ENCODE peak calls at places on chromosomes 3 and 15, in seven cellular contexts. E is AG09309; R is coronary artery; T is CD4-positive, alpha-beta T cell; X is activated B cell treated with CpG ODN at 0.5 μM for 24 hours; O is GM12865; P is endothelial cell of umbilical vein. N is an unnamed sample.
A peak's percentile ranks its signal among the peaks of the same experiment; 100 is the strongest.

GRCh38 chr3:97772926-97773325 is 8.4 kb downstream of the ARL6 start:
- DNase-seq in E (no peak), R (no peak), T (no peak), X (no peak), O (no peak), P (no peak), N (no peak)

GRCh38 chr15:29969587-29970401 is 113.0 kb upstream of the GOLGA8J start:
- DNase-seq in E (no peak), R (no peak), T (no peak), X (no peak), O (no peak), P (no peak), N (no peak)

GRCh38 chr15:74961616-74962015 is 5.0 kb upstream of the RPP25 start:
- DNase-seq in E (no peak), R (no peak), T (no peak), X (no peak), O (no peak), P (peak; percentile 86), N (no peak)

GRCh38 chr15:67512140-67512539 is 8.8 kb upstream of the C15orf61 start:
- DNase-seq in E (no peak), R (no peak), T (no peak), X (no peak), O (no peak), P (no peak), N (no peak)

GRCh38 chr15:75234191-75234810 is 23.8 kb upstream of the GOLGA6C start:
- DNase-seq in E (no peak), R (no peak), T (no peak), X (peak; percentile 11), O (no peak), P (no peak), N (no peak)

GRCh38 chr15:85488997-85489396 is 108.6 kb downstream of the AKAP13 start:
- DNase-seq in E (no peak), R (no peak), T (no peak), X (no peak), O (no peak), P (no peak), N (no peak)

GRCh38 chr15:87207945-87208580 is 1048.5 kb downstream of the NTRK3 start:
- DNase-seq in E (no peak), R (no peak), T (no peak), X (no peak), O (no peak), P (no peak), N (no peak)

GRCh38 chr15:77312523-77312922 is 107.4 kb downstream of the PEAK1 start:
- DNase-seq in E (peak; percentile 37), R (no peak), T (no peak), X (no peak), O (no peak), P (no peak), N (no peak)

GRCh38 chr15:34993877-34994276 is 5.8 kb upstream of the ZNF770 start:
- DNase-seq in E (no peak), R (no peak), T (no peak), X (no peak), O (peak; percentile 96), P (no peak), N (no peak)

GRCh38 chr3:129010316-129010956 is 9.3 kb downstream of the EFCC1 start:
- DNase-seq in E (no peak), R (no peak), T (no peak), X (no peak), O (no peak), P (no peak), N (no peak)

GRCh38 chr15:82393671-82394070 is 35.9 kb upstream of the GOLGA6L9 start:
- DNase-seq in E (peak; percentile 42), R (no peak), T (no peak), X (no peak), O (no peak), P (no peak), N (no peak)

GRCh38 chr3:81173514-81173913 is 587.9 kb downstream of the GBE1 start:
- DNase-seq in E (no peak), R (no peak), T (no peak), X (no peak), O (no peak), P (peak; percentile 36), N (no peak)
- TF ChIP-seq CTCF in E (no peak), R (no peak), T (no peak), X (no peak), O (no peak), P (no peak), N (no peak)

GRCh38 chr3:69236808-69237707 is 114.7 kb upstream of the LMOD3 start:
- DNase-seq in E (no peak), R (no peak), T (no peak), X (no peak), O (no peak), P (peak; percentile 47), N (no peak)
- TF ChIP-seq CTCF in E (no peak), R (no peak), T (no peak), X (no peak), O (no peak), P (no peak), N (no peak)

DNA sequence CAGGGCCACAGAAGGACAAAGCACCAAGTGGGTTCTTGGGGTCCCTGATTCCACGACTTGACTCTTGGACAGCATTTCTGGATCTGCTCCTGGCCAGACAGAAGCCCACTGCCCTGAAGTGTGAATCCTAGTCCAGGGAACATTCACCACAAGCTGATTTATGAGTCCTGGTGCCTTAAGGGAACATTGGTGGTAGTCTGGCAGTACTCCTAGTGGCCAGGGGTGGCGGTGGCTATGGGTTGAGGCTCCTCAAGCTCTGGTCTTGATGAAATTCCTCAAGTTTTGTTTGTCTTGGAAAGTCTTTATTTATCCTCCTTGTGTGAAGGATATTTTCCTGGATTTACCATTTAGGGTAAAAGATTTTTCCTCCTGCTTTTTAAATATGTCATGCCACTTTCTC is 307.5 kb downstream of the PYDC2 start:
- DNase-seq in E (no peak), R (no peak), T (no peak), X (no peak), O (peak; percentile 3), P (no peak), N (peak; percentile 21)
- TF ChIP-seq CTCF in E (no peak), R (no peak), T (no peak), X (no peak), O (peak; percentile 24), P (no peak), N (peak; percentile 23)

GRCh38 chr15:70492240-70493177 is 270.8 kb downstream of the UACA start:
- DNase-seq in E (peak; percentile 74), R (no peak), T (peak; percentile 80), X (peak; percentile 60), O (peak; percentile 90), P (peak; percentile 18), N (peak; percentile 84)
- TF ChIP-seq CTCF in E (no peak), R (no peak), T (no peak), X (no peak), O (no peak), P (no peak), N (no peak)

GRCh38 chr3:17473761-17474160 is 268.7 kb downstream of the TBC1D5 start:
- DNase-seq in E (no peak), R (no peak), T (no peak), X (no peak), O (no peak), P (peak; percentile 38), N (no peak)
- TF ChIP-seq CTCF in E (no peak), R (no peak), T (no peak), X (no peak), O (no peak), P (no peak), N (no peak)

DNA sequence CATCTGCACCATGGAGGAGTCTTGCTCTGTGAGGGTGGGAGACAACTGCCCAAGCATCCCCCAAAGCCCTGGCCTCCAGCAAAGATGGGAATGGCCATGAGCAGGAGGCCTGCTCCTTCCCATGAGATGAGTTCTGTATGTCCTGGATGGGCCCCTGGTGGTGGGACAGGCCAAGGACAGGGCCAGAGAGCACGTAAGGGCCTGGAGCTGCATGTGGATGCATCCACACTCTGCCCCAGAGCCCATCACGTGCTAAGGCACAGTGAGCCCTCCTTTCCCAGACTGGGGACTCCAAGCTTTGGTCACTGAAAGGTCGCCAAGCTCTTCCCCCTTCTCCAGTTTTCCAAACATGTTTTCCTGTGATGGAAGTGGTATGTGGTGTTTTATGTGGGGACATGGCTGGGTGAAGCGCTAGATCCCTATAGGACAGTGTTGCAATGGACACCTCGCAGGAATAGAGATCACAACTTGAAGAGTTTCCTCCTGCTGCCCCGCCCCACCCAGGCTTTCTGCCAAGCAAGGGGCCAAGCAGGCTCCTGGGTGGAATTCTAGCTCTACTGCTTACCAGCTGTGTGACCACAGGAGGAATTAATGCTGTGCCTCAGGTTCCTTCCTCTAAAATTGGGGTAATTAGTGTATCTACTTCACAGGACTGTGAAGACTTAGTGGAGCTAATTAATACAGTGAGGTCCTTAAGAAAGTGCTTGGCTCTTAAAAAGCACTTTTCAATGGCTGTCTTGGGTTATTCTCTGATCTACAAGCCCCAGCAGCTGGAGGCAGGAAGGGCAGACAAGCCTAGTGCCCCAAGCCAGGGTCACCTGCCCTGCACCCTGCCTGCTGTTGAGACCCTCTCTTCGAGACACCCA is 106.4 kb upstream of the RPL32 start:
- DNase-seq in E (no peak), R (no peak), T (no peak), X (no peak), O (no peak), P (peak; percentile 24), N (peak; percentile 71)
- TF ChIP-seq CTCF in E (peak; percentile 22), R (no peak), T (no peak), X (no peak), O (peak; percentile 4), P (peak; percentile 9), N (no peak)

GRCh38 chr15:33160581-33161165 is 33.8 kb downstream of the FMN1 start:
- DNase-seq in E (no peak), R (no peak), T (no peak), X (no peak), O (no peak), P (no peak), N (no peak)

GRCh38 chr15:33157636-33158035 is 36.9 kb downstream of the FMN1 start:
- DNase-seq in E (no peak), R (no peak), T (no peak), X (no peak), O (no peak), P (no peak), N (no peak)

GRCh38 chr15:33161209-33161608 is 33.3 kb downstream of the FMN1 start:
- DNase-seq in E (no peak), R (no peak), T (no peak), X (no peak), O (no peak), P (no peak), N (no peak)

GRCh38 chr15:33158359-33158758 is 36.2 kb downstream of the FMN1 start:
- DNase-seq in E (no peak), R (no peak), T (no peak), X (no peak), O (no peak), P (no peak), N (no peak)

DNA sequence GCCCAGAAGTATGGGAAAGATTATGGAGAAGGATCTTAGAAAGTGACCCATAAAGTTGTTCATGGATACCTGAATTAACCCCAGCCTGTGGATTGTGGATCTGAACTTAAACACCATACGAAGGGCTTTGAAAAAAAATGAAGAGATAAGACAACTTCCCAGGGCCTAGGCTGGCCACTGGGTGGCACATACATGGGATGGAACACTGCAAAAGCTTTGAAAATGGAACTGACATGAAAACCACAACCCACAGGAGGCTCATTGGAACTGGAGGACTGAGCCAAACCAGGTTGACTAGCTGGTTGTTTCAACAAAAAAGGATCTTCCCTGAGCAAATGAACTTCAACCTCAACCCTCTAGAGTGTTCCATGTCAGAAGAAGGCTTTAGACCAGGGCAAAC is 34.5 kb downstream of the FMN1 start:
- DNase-seq in E (no peak), R (no peak), T (no peak), X (no peak), O (peak; percentile 7), P (no peak), N (no peak)
- TF ChIP-seq CTCF in E (no peak), R (no peak), T (no peak), X (no peak), O (no peak), P (no peak), N (no peak)